ENCODE peak calls at places on chromosomes 11 and 22, in eight cellular contexts. F, U, M, B, J, D, Y and E are unnamed samples.

GRCh38 chr11:124943242-124943641 is 7.4 kb upstream of the HEPACAM start:
- DNase-seq in J (no peak), M (no peak), B (no peak), Y (no peak), F (no peak), D (no peak), U (no peak), E (no peak)

GRCh38 chr11:57649826-57650738 is at the start of gene YPEL4:
- DNase-seq in J (peak), F (no peak), D (peak), U (peak), B (peak), M (no peak), Y (peak), E (peak)

GRCh38 chr22:35154937-35155387 is 89.0 kb downstream of the ISX start:
- DNase-seq in B (peak), Y (peak), D (peak), F (no peak), U (no peak), M (peak), J (peak), E (peak)

GRCh38 chr11:65428578-65429068 is 6.0 kb downstream of the NEAT1 start:
- DNase-seq in Y (peak), U (peak), J (peak), M (no peak), F (peak), B (no peak), D (no peak), E (no peak)

GRCh38 chr11:33531743-33532181 is 168.9 kb downstream of the C11orf91 start:
- DNase-seq in D (no peak), U (no peak), M (peak), B (no peak), Y (no peak), F (no peak), J (peak), E (no peak)

GRCh38 chr11:118098996-118099837 is 12.5 kb upstream of the SMIM35 start:
- DNase-seq in F (no peak), U (no peak), Y (peak), B (peak), D (no peak), J (no peak), M (no peak), E (peak)

GRCh38 chr11:21798216-21798615 is 394.7 kb upstream of the ANO5 start:
- DNase-seq in M (no peak), Y (no peak), B (no peak), J (no peak), D (no peak), F (no peak), U (no peak), E (no peak)

GRCh38 chr22:18118345-18118915 is 7.8 kb downstream of the TUBA8 start:
- DNase-seq in U (no peak), D (no peak), B (no peak), M (no peak), J (no peak), F (no peak), Y (no peak), E (no peak)

GRCh38 chr11:93169950-93170561 is 27.7 kb downstream of the SLC36A4 start:
- DNase-seq in Y (no peak), B (no peak), D (no peak), M (no peak), U (no peak), J (peak), F (no peak), E (no peak)

GRCh38 chr11:41983458-41983857 is 524.0 kb upstream of the LRRC4C start:
- DNase-seq in F (no peak), B (no peak), M (no peak), Y (no peak), D (no peak), J (no peak), U (no peak), E (no peak)

GRCh38 chr22:50246242-50247175 is 1.7 kb upstream of the TUBGCP6 start:
- DNase-seq in J (no peak), Y (no peak), M (no peak), B (no peak), D (no peak), F (no peak), U (no peak), E (no peak)

GRCh38 chr22:49660794-49661781 is 166.6 kb downstream of the BRD1 start:
- DNase-seq in F (peak), D (peak), J (no peak), Y (peak), B (peak), M (no peak), U (peak), E (no peak)

GRCh38 chr22:20654343-20655208 is 119.3 kb upstream of the SERPIND1 start:
- DNase-seq in F (no peak), Y (no peak), J (no peak), U (peak), B (peak), M (no peak), D (no peak), E (no peak)

GRCh38 chr22:30825711-30826505 is 131.2 kb downstream of the OSBP2 start:
- DNase-seq in Y (no peak), J (no peak), D (no peak), B (no peak), F (peak), U (peak), M (no peak), E (no peak)
- TF ChIP-seq CTCF in Y (no peak), J (no peak), D (no peak), B (no peak), F (no peak), U (no peak), M (no peak), E (no peak)

GRCh38 chr11:66868726-66869291 is 11.9 kb downstream of the LRFN4 start:
- DNase-seq in M (no peak), J (no peak), U (no peak), B (peak), F (no peak), Y (no peak), D (peak), E (peak)
- TF ChIP-seq CTCF in M (no peak), J (no peak), U (no peak), B (peak), F (no peak), Y (peak), D (peak), E (peak)

DNA sequence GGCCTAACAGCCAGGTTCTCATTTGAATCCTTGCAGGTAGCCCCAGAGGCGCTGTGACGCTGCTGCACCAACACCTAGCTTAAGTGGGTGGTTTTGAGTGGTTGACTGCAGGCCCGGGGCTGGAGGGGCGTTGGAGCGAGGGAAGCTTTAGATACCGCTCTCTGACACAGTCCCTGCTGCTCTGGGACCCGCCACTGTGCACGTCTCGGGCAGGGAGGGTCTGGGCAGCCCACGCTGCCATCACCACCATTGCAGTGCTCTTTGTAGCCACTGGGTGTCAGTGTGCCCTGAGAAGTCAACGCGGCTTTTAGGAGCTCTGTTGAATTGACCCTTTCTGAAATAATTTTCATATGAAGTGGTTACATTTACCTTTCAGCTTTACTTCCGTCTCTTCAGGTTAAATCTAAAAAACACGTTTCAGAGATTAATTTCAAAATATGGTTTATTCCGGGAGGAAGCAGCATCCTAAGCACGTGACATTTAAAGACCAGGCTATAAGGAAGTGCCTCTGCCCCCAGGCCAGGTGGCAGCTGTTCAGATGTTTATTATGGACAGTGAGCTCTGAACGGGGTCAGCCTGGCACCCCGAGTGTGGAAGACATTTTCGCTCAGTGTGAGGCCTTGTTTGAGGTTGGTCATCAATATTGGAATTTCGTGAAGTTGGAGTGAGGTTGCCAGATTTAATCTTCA is 30.9 kb upstream of the PARVB start:
- DNase-seq in J (peak), D (peak), M (no peak), F (no peak), B (peak), Y (peak), U (no peak), E (peak)
- TF ChIP-seq CTCF in J (peak), D (peak), M (peak), F (peak), B (peak), Y (peak), U (no peak), E (peak)

DNA sequence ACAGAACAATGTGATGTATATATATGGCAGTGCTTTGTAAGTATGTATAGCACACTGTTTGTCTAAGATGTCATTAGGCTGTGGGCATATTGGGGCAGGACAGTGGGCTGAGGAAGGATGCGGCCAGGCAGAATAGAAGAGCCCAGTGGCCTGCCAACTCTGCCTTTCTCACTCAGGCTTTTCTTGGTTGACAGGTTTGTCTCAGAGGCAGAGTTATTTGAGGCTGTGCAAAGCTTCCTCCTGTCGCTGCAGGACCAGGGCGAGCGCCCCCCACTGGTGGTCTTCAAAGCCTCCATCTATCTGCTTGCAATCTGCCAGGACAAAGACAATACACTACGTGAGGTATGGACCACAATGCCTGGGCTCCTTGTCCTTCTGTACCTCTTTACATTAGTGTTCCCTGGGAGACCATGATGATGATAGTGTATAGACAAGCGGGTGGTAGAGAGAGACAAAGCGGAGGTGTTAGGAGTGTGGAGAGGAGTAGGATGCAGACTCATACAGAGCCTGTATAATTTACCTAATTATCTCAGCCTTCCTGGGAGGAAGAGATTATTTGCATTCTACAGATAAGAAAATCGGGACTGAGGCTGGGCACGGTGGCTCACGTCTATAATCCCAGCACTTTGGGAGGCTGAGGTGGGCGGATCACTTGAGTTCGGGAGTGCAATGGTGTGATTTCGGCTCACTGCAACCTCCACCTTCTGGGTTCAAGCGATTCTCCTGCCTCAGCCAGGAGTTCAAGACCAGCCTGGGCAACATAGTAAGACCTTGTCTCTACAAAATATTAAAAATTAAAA is 37.3 kb upstream of the CCDC134 start:
- DNase-seq in J (no peak), U (no peak), F (no peak), Y (no peak), B (peak), M (no peak), D (peak), E (peak)
- TF ChIP-seq CTCF in J (no peak), U (no peak), F (no peak), Y (no peak), B (peak), M (peak), D (peak), E (peak)

GRCh38 chr11:17014774-17015638 is 792 bp upstream of the PLEKHA7 start:
- DNase-seq in D (peak), F (peak), J (peak), Y (peak), M (no peak), U (peak), B (peak), E (peak)
- TF ChIP-seq CTCF in D (peak), F (no peak), J (no peak), Y (no peak), M (no peak), U (no peak), B (peak), E (peak)

GRCh38 chr11:35404397-35404775 is 15.0 kb downstream of the SLC1A2 start:
- DNase-seq in Y (no peak), J (peak), F (no peak), B (peak), M (no peak), U (no peak), D (peak), E (peak)
- TF ChIP-seq CTCF in Y (peak), J (peak), F (peak), B (peak), M (peak), U (no peak), D (peak), E (peak)

GRCh38 chr11:60871378-60872061 is 4.2 kb downstream of the ZP1 start:
- DNase-seq in F (peak), M (no peak), J (peak), U (peak), B (no peak), D (no peak), Y (peak), E (no peak)
- TF ChIP-seq CTCF in F (no peak), M (peak), J (peak), U (no peak), B (no peak), D (no peak), Y (no peak), E (no peak)

GRCh38 chr11:44493383-44493782 is 72.1 kb upstream of the CD82 start:
- DNase-seq in Y (no peak), M (no peak), B (no peak), F (no peak), D (no peak), J (no peak), U (no peak), E (no peak)
- TF ChIP-seq CTCF in Y (no peak), M (no peak), B (no peak), F (no peak), D (no peak), J (no peak), U (no peak), E (no peak)